ENCODE peak calls at places on chromosomes 13 and 19, in five cellular contexts. Y, Z, B, A and X are unnamed samples.

GRCh38 chr19:30087381-30088138 is 145.5 kb downstream of the URI1 start:
- DNase-seq in Y (no peak), Z (no peak), B (no peak), A (no peak), X (no peak)

GRCh38 chr19:28638445-28638844 is 574.5 kb downstream of the UQCRFS1 start:
- DNase-seq in Y (no peak), Z (no peak), B (no peak), A (no peak), X (no peak)

GRCh38 chr19:47157455-47158321 is 27.1 kb downstream of the SAE1 start:
- DNase-seq in Y (no peak), Z (peak; percentile 72), B (peak; percentile 88), A (peak; percentile 2), X (no peak)

GRCh38 chr19:3699741-3700241 is 477 bp downstream of the PIP5K1C start:
- DNase-seq in Y (no peak), Z (no peak), B (no peak), A (no peak), X (no peak)

GRCh38 chr19:35142531-35143230 is 374 bp upstream of the FXYD7 start:
- DNase-seq in Y (no peak), Z (no peak), B (no peak), A (no peak), X (peak; percentile 55)

GRCh38 chr13:105817011-105817410 is 718.5 kb downstream of the EFNB2 start:
- DNase-seq in Y (peak; percentile 15), Z (no peak), B (no peak), A (no peak), X (no peak)

GRCh38 chr13:57629391-57629804 is 2.1 kb upstream of the PCDH17 start:
- DNase-seq in Y (no peak), Z (no peak), B (no peak), A (no peak), X (no peak)

GRCh38 chr13:81406639-81407292 is 1065.8 kb upstream of the SPRY2 start:
- DNase-seq in Y (no peak), Z (no peak), B (no peak), A (no peak), X (no peak)

GRCh38 chr19:55644842-55645511 is 1.5 kb downstream of the ZNF581 start:
- DNase-seq in Y (no peak), Z (no peak), B (no peak), A (no peak), X (no peak)

GRCh38 chr19:20039203-20039723 is at the start of gene ZNF682:
- DNase-seq in Y (peak; percentile 93), Z (peak; percentile 92), B (peak; percentile 86), A (peak; percentile 84), X (peak; percentile 96)

GRCh38 chr19:58063712-58064111 is 4.6 kb downstream of the ZNF135 start:
- DNase-seq in Y (no peak), Z (no peak), B (no peak), A (no peak), X (no peak)

DNA sequence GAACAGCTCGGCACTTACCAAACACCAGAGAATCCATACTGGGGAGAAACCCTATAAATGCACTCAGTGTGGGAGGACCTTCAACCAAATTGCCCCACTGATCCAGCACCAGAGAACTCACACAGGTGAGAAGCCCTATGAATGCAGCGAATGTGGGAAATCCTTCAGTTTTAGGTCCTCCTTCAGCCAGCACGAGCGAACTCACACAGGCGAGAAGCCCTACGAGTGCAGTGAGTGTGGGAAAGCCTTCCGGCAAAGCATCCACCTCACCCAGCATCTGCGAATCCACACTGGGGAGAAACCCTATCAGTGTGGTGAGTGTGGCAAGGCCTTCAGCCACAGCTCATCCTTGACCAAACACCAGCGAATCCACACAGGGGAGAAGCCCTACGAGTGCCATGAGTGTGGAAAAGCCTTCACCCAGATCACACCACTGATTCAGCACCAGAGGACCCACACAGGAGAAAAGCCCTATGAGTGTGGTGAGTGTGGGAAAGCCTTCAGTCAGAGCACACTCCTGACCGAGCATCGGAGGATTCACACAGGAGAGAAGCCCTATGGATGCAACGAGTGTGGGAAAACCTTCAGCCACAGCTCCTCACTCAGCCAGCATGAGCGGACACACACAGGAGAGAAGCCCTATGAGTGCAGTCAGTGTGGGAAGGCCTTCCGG is 8.3 kb downstream of the ZNF135 start:
- DNase-seq in Y (no peak), Z (no peak), B (no peak), A (no peak), X (no peak)
- H3K9me3 ChIP-seq in Y (peaks cover 42% of the 10 kb centered on the region), Z (peaks cover 74% of the 10 kb centered on the region), B (peaks cover 8% of the 10 kb centered on the region), A (peaks cover 64% of the 10 kb centered on the region), X (no peaks in the 10 kb centered on the region)

GRCh38 chr19:44069415-44069814 is 2.5 kb upstream of the ZNF284 start:
- DNase-seq in Y (no peak), Z (no peak), B (no peak), A (no peak), X (no peak)

GRCh38 chr19:44076325-44076724 is 4.4 kb downstream of the ZNF284 start:
- DNase-seq in Y (no peak), Z (no peak), B (no peak), A (no peak), X (no peak)

GRCh38 chr19:44071824-44072542 is at the start of gene ZNF284:
- DNase-seq in Y (peak; percentile 87), Z (peak; percentile 93), B (peak; percentile 89), A (peak; percentile 82), X (peak; percentile 83)

GRCh38 chr19:44072543-44073401 is 813 bp downstream of the ZNF284 start:
- DNase-seq in Y (peak; percentile 5), Z (no peak), B (no peak), A (no peak), X (no peak)
- H3K4me3 ChIP-seq in Y (peak overlapping the region; percentile 84), Z (peak overlapping the region; percentile 76), B (peak overlapping the region; percentile 55), A (peak overlapping the region; percentile 73), X (peak overlapping the region; percentile 44)

GRCh38 chr19:1032264-1032867 is 6.0 kb downstream of the CNN2 start:
- DNase-seq in Y (no peak), Z (no peak), B (no peak), A (no peak), X (no peak)

GRCh38 chr19:1027953-1028902 is 1.8 kb downstream of the CNN2 start:
- DNase-seq in Y (peak; percentile 79), Z (peak; percentile 95), B (peak; percentile 98), A (no peak), X (peak; percentile 72)

GRCh38 chr19:1026189-1027019 is at the start of gene CNN2:
- DNase-seq in Y (peak; percentile 75), Z (peak; percentile 67), B (peak; percentile 84), A (no peak), X (peak; percentile 80)

DNA sequence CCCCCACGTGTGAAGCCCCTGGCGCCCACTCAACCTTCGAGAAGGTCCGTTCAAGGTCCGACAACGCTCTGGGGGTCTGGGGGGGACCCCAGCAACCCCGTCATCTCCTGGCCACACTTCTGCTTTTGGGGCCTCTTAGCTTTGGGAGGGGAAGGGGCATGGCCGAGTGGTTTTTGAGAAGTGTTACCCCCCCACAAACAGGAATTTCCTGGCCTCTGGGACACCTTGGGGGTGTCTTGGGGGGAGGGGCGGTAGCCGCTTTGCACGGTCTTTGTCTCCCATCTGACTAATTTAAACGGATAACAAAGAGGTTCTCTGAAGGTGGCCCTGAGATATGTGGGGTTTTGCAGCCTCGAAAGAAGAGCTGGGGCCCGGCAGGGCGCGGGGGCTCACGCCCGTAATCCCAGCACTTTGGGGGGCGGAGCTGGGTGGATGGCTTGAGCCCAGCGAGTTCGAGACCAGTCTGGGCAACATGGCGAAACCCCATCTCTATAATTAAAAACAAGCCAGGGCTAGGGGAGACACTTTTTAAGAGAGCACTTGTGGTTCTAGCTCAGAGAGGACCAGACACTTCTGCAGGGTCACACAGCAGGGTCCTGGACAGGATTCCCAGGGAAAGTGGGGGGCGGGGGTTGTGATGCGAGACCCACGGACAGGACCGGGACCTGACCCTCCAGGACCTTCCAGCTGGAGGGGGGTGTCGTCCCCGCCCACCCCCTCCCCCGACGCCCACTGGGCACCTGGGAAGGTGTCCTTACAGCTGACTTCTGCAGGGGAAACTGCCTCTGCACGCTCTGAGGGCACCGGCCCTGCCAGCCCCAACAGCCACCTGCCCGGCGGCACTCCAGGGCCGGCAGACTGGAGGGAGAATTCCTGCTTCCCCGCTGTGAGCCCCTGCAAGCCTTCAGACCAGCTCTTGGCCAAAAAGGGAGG is 878 bp downstream of the CNN2 start:
- DNase-seq in Y (peak; percentile 31), Z (no peak), B (no peak), A (no peak), X (no peak)
- H3K4me1 ChIP-seq in Y (peaks cover 25% of the 10 kb centered on the region), Z (peaks cover 16% of the 10 kb centered on the region), B (peaks cover 22% of the 10 kb centered on the region), A (no peaks in the 10 kb centered on the region), X (peaks cover 6% of the 10 kb centered on the region)

DNA sequence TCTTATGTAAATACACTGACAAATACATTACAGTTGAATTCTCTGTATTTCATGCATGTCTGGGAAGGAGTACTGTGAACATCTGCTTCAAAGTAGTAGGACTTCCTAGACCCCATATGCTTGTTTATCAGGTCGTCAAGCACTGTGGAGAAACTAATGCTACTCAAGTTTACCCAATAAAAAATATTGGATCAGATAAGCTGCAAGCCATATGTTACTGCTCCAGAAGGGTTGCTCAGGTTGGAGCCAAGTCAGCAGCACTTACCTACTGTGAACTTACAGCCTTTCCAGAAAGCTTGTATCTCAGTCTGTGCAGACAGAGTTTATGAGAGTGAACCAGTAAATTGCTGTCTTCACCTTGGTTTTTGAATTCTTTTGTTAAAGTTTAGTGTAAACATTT is 36.2 kb downstream of the SLAIN1 start:
- DNase-seq in Y (no peak), Z (no peak), B (no peak), A (no peak), X (no peak)
- H3K9me3 ChIP-seq in Y (no peaks in the 10 kb centered on the region), Z (no peaks in the 10 kb centered on the region), B (no peaks in the 10 kb centered on the region), A (no peaks in the 10 kb centered on the region), X (no peaks in the 10 kb centered on the region)

GRCh38 chr19:13665125-13665903 is 99.0 kb upstream of the MRI1 start:
- DNase-seq in Y (no peak), Z (no peak), B (no peak), A (no peak), X (no peak)
- H3K4me3 ChIP-seq in Y (no peak overlapping the region), Z (no peak overlapping the region), B (no peak overlapping the region), A (no peak overlapping the region), X (no peak overlapping the region)

GRCh38 chr13:97226788-97227627 is 4.9 kb downstream of the MBNL2 start:
- DNase-seq in Y (no peak), Z (no peak), B (peak; percentile 47), A (no peak), X (no peak)
- H3K4me1 ChIP-seq in Y (peaks cover 30% of the 10 kb centered on the region), Z (peaks cover 24% of the 10 kb centered on the region), B (peaks cover 32% of the 10 kb centered on the region), A (peaks cover 69% of the 10 kb centered on the region), X (no peaks in the 10 kb centered on the region)